ENCODE peak calls at places on chromosome 12, in four cellular contexts. P, H, B and E are unnamed samples.

GRCh38 chr12:109358154-109358869 is 10.6 kb downstream of the MYO1H start:
- DNase-seq in B (no peak), H (no peak), P (no peak), E (no peak)

GRCh38 chr12:10364839-10365681 is 24.8 kb downstream of the KLRK1 start:
- DNase-seq in H (peak), B (no peak), P (peak), E (peak)

GRCh38 chr12:90043264-90043663 is 334.6 kb upstream of the ATP2B1 start:
- DNase-seq in H (no peak), P (no peak), B (no peak), E (no peak)

GRCh38 chr12:46998811-46999368 is 80.5 kb upstream of the PCED1B start:
- DNase-seq in P (no peak), B (no peak), H (no peak), E (no peak)

GRCh38 chr12:110844131-110844530 is 2.7 kb upstream of the CCDC63 start:
- DNase-seq in P (no peak), B (no peak), H (no peak), E (no peak)

GRCh38 chr12:49048953-49049352 is 11.6 kb downstream of the KMT2D start:
- DNase-seq in H (no peak), P (no peak), B (no peak), E (no peak)

GRCh38 chr12:13258212-13258611 is 61.7 kb downstream of the EMP1 start:
- DNase-seq in B (no peak), H (no peak), P (no peak), E (no peak)

GRCh38 chr12:75550401-75550851 is 39.0 kb upstream of the KRR1 start:
- DNase-seq in H (no peak), B (no peak), P (no peak), E (no peak)

GRCh38 chr12:68831272-68831671 is 23.3 kb downstream of the MDM2 start:
- DNase-seq in B (no peak), P (no peak), H (no peak), E (no peak)

GRCh38 chr12:119249441-119249840 is 70.7 kb downstream of the HSPB8 start:
- DNase-seq in B (no peak), P (no peak), H (no peak), E (no peak)

GRCh38 chr12:115404761-115405470 is 720.9 kb upstream of the TBX3 start:
- DNase-seq in B (no peak), H (no peak), P (no peak), E (no peak)